ENCODE peak calls at places on chromosomes 5 and 9, in six cellular contexts. V is AG04450, W is bronchial epithelial cell, N is left lung, D is K562, M is dorsolateral prefrontal cortex. X is an unnamed sample.

GRCh38 chr5:169171495-169171894 is 129.4 kb downstream of the SLIT3 start:
- DNase-seq in W (no peak), M (no peak), V (no peak), N (no peak), D (no peak), X (no peak)

GRCh38 chr5:52743970-52744369 is 43.7 kb upstream of the ITGA1 start:
- DNase-seq in N (no peak), W (no peak), D (no peak), M (no peak), V (no peak), X (no peak)

GRCh38 chr5:125412051-125412560 is 665.7 kb upstream of the ZNF608 start:
- DNase-seq in D (no peak), M (peak; percentile 46), N (no peak), W (peak; percentile 73), V (no peak), X (no peak)

GRCh38 chr9:18347381-18348084 is 126.4 kb upstream of the ADAMTSL1 start:
- DNase-seq in W (no peak), N (no peak), M (no peak), D (no peak), V (no peak), X (no peak)

GRCh38 chr5:60677831-60678664 is 21.9 kb downstream of the DEPDC1B start:
- DNase-seq in N (no peak), V (no peak), M (no peak), D (peak; percentile 50), W (peak; percentile 50), X (no peak)

GRCh38 chr9:33289501-33289900 is 815 bp upstream of the NFX1 start:
- DNase-seq in V (no peak), M (no peak), D (no peak), N (peak; percentile 33), W (no peak), X (no peak)

GRCh38 chr9:27394154-27394825 is 97.3 kb upstream of the EQTN start:
- DNase-seq in W (no peak), M (no peak), N (no peak), V (no peak), D (no peak), X (no peak)

GRCh38 chr5:124590686-124591085 is 155.8 kb downstream of the ZNF608 start:
- DNase-seq in N (no peak), D (no peak), V (no peak), M (no peak), W (no peak), X (no peak)

GRCh38 chr9:115945009-115945431 is 208.6 kb upstream of the PAPPA start:
- DNase-seq in D (no peak), V (no peak), M (no peak), W (no peak), N (peak; percentile 51), X (no peak)

GRCh38 chr5:7330141-7330712 is 65.7 kb upstream of the ADCY2 start:
- DNase-seq in M (no peak), V (no peak), W (no peak), N (no peak), D (no peak), X (no peak)

GRCh38 chr5:67809589-67809988 is 406.0 kb upstream of the PIK3R1 start:
- DNase-seq in N (no peak), M (no peak), V (no peak), D (no peak), W (peak; percentile 3), X (no peak)

GRCh38 chr5:75847561-75848021 is 130.4 kb upstream of the POC5 start:
- DNase-seq in V (no peak), W (no peak), D (no peak), M (no peak), N (no peak), X (no peak)

GRCh38 chr5:32720295-32720694 is 9.2 kb downstream of the NPR3 start:
- DNase-seq in W (no peak), M (no peak), V (no peak), N (no peak), D (no peak), X (no peak)

GRCh38 chr9:127516835-127517607 is 65.7 kb downstream of the LRSAM1 start:
- DNase-seq in N (no peak), V (no peak), M (no peak), W (no peak), D (no peak), X (no peak)

GRCh38 chr9:87701931-87702421 is 23.9 kb upstream of the CTSL start:
- DNase-seq in D (no peak), W (no peak), N (no peak), M (no peak), V (no peak), X (no peak)

GRCh38 chr9:6015278-6016157 is at the start of gene RANBP6:
- DNase-seq in V (peak; percentile 39), D (peak; percentile 88), W (peak; percentile 76), N (peak; percentile 94), M (peak; percentile 95), X (peak; percentile 86)

GRCh38 chr5:76716456-76717157 is 681 bp downstream of the F2R start:
- DNase-seq in W (no peak), V (no peak), D (peak; percentile 77), M (no peak), N (no peak), X (no peak)

GRCh38 chr9:116774421-116774820 is 87.3 kb downstream of the TRIM32 start:
- DNase-seq in V (no peak), M (no peak), W (no peak), N (no peak), D (no peak), X (no peak)

GRCh38 chr9:131008909-131009618 is at the start of gene LAMC3:
- DNase-seq in M (no peak), W (no peak), D (peak; percentile 57), V (no peak), N (no peak), X (no peak)

GRCh38 chr5:92887254-92887653 is 693.8 kb downstream of the NR2F1-AS1 start:
- DNase-seq in V (no peak), W (no peak), D (no peak), N (no peak), M (no peak), X (no peak)

GRCh38 chr5:92889140-92889539 is 691.9 kb downstream of the NR2F1-AS1 start:
- DNase-seq in M (no peak), W (no peak), N (no peak), V (no peak), D (no peak), X (no peak)

GRCh38 chr5:92886751-92887150 is 694.3 kb downstream of the NR2F1-AS1 start:
- DNase-seq in N (no peak), W (no peak), V (no peak), D (no peak), M (no peak), X (no peak)

GRCh38 chr5:92884464-92884863 is 696.6 kb downstream of the NR2F1-AS1 start:
- DNase-seq in V (no peak), D (no peak), N (no peak), M (no peak), W (no peak), X (no peak)

GRCh38 chr5:92885950-92886349 is 695.1 kb downstream of the NR2F1-AS1 start:
- DNase-seq in N (no peak), W (no peak), D (no peak), M (no peak), V (no peak), X (no peak)
- TF ChIP-seq CTCF in N (no peak), W (no peak), D (no peak), M (peak; percentile 41), V (no peak), X (no peak)

DNA sequence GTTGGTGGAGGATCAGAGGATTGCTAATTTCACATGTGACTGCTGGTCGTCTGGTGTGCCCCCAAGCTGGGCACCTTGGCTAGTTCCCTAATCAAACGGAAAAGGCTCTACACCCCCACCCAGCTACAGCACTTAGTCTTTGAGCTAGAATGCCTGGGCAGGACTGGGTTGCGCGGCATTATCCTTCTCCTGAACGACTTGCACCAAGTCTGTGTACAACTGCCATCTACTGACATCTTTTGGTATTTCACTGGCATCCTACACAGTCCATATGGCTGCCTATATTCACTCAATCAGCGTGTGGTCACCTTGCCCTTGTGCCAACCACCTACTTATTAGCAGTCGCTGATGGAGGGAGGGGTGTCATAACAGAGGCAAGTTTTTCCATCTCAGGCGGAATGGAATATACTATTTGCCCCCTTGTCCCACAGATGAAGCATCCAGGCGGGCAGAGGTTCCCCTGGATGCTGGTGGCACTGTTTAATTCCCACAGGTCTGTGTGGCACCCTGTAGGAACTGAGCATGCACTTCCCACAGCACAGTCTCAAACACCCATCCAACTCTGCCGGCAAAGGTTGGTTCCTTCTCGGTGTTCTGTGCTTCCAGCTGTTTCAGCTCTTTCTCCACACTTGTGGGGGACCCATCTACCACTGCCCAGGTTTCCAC is 150.1 kb downstream of the OSTF1 start:
- DNase-seq in V (peak; percentile 15), N (peak; percentile 38), D (peak; percentile 43), W (peak; percentile 90), M (no peak), X (no peak)
- TF ChIP-seq CTCF in V (peak; percentile 69), N (peak; percentile 50), D (peak; percentile 31), W (peak; percentile 71), M (peak; percentile 67), X (peak; percentile 46)

GRCh38 chr5:134784946-134785620 is 26.5 kb downstream of the DDX46 start:
- DNase-seq in D (no peak), W (peak; percentile 39), V (no peak), M (no peak), N (no peak), X (no peak)

GRCh38 chr5:134787692-134788091 is 29.1 kb downstream of the DDX46 start:
- DNase-seq in D (no peak), W (no peak), M (no peak), V (no peak), N (no peak), X (no peak)

DNA sequence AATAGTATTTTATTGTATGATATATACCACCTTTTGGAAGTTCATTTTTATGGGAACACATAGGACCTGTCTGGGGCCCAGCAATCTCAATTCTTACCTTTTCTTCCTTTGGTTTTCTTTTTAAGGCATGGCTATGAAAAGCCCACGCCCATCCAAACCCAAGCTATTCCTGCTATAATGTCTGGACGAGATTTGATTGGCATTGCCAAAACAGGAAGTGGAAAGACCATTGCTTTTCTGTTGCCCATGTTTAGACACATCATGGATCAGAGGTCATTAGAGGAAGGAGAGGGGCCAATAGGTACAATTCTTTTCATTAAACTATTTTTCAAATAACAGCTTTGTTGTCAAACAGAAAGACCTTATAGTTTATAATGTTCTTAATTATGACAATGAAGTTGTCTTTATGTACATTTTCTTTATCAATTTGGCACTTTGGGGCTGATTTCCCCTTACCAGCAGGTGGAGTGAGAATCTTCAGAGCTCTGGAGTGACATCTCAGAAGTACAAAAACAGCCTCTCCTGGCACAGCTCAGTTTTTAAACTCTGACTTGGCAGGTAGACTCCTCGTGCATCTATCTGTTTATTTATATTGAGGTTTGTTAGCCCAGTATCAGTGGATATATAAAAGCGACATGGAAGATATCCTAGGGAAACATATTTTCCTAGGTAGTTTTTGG is 25.8 kb downstream of the DDX46 start:
- DNase-seq in D (no peak), N (no peak), M (no peak), W (peak; percentile 19), V (no peak), X (no peak)
- TF ChIP-seq CTCF in D (no peak), N (no peak), M (no peak), W (peak; percentile 28), V (peak; percentile 45), X (no peak)

GRCh38 chr9:72276429-72276828 is 88.6 kb downstream of the ZFAND5 start:
- DNase-seq in W (peak; percentile 18), M (no peak), D (no peak), N (no peak), V (no peak), X (no peak)
- TF ChIP-seq CTCF in W (no peak), M (no peak), D (no peak), N (no peak), V (no peak), X (no peak)

GRCh38 chr5:55920784-55921183 is 69.6 kb downstream of the IL31RA start:
- DNase-seq in M (no peak), N (no peak), D (no peak), W (no peak), V (no peak), X (no peak)
- TF ChIP-seq CTCF in M (no peak), N (no peak), D (no peak), W (peak; percentile 46), V (peak; percentile 54), X (peak; percentile 31)

X was measured in CD14-positive monocyte.